ENCODE peak calls at places on chromosome 6, in six cellular contexts. G is heart left ventricle, Z is GM23248, P is cardiac muscle cell, C is caudate nucleus, Q is H9. D is an unnamed sample.

GRCh38 chr6:16670183-16670582 is 91.1 kb downstream of the ATXN1 start:
- DNase-seq in G (peak; percentile 70), Z (no peak), P (peak; percentile 60), C (no peak), Q (no peak), D (no peak)

GRCh38 chr6:150176152-150176551 is 33.3 kb downstream of the PPP1R14C start:
- DNase-seq in G (peak; percentile 83), Z (no peak), P (no peak), C (no peak), Q (no peak), D (no peak)

GRCh38 chr6:41736207-41736710 is 851 bp upstream of the TFEB start:
- DNase-seq in G (no peak), Z (peak; percentile 27), P (peak; percentile 22), C (no peak), Q (peak; percentile 43), D (no peak)

GRCh38 chr6:336159-337114 is 44.1 kb downstream of the DUSP22 start:
- DNase-seq in G (no peak), Z (no peak), P (no peak), C (no peak), Q (no peak), D (no peak)

GRCh38 chr6:43523282-43523681 is 6.4 kb downstream of the POLR1C start:
- DNase-seq in G (no peak), Z (no peak), P (no peak), C (no peak), Q (no peak), D (no peak)

GRCh38 chr6:85660181-85660611 is 17.5 kb upstream of the SYNCRIP start:
- DNase-seq in G (no peak), Z (peak; percentile 98), P (peak; percentile 86), C (no peak), Q (no peak), D (peak; percentile 72)

GRCh38 chr6:138546733-138547185 is 47.5 kb upstream of the NHSL1 start:
- DNase-seq in G (no peak), Z (peak; percentile 33), P (no peak), C (no peak), Q (no peak), D (no peak)

GRCh38 chr6:73585566-73586415 is 65.0 kb upstream of the EEF1A1 start:
- DNase-seq in G (no peak), Z (peak; percentile 88), P (peak; percentile 84), C (no peak), Q (peak; percentile 48), D (peak; percentile 72)

GRCh38 chr6:38572186-38572813 is 67.4 kb downstream of the BTBD9 start:
- DNase-seq in G (no peak), Z (no peak), P (peak; percentile 4), C (no peak), Q (no peak), D (no peak)

GRCh38 chr6:156988276-156989158 is 211.3 kb downstream of the ARID1B start:
- DNase-seq in G (no peak), Z (no peak), P (peak; percentile 34), C (no peak), Q (no peak), D (no peak)

GRCh38 chr6:111800821-111801220 is 72.4 kb downstream of the FYN start:
- DNase-seq in G (no peak), Z (peak; percentile 67), P (no peak), C (no peak), Q (no peak), D (no peak)

GRCh38 chr6:89311853-89312531 is 3.1 kb downstream of the GABRR2 start:
- DNase-seq in G (peak; percentile 74), Z (peak; percentile 80), P (peak; percentile 81), C (no peak), Q (peak; percentile 83), D (no peak)

DNA sequence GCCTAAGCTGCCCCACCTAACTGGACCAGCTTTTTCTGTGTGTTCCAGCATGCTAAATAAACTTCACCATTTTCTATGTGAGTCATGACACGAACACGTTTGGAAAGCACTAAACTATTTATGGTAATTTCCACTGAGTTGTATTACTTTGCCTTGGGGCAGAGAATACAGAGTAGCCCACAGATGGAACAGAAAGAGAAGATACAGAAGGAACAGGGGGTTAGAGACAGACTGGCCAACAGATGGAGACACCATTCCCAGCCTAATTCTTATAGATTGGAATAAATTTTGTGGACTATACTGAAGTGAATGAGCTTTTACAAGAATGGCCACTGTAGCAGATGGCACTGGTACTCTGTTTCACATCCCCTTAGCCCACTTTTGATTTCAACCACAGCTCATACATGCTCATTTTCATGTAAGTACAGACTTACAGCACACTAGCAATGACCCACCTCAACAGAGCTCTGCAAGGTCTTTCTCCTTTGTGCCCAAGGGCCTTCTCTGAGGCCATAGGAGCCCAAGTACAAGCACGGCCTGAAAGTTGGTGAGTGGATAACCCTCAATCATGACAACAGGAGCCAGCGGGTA is 13.1 kb upstream of the NT5DC1 start:
- DNase-seq in G (no peak), Z (peak; percentile 73), P (no peak), C (no peak), Q (no peak), D (no peak)
- H3K27ac ChIP-seq in G (no peak overlapping the region), Z (no peak overlapping the region), P (no peak overlapping the region), C (no peak overlapping the region), Q (no peak overlapping the region), D (no peak overlapping the region)

GRCh38 chr6:133546098-133546497 is 304.9 kb downstream of the EYA4 start:
- DNase-seq in G (no peak), Z (peak; percentile 24), P (no peak), C (no peak), Q (no peak), D (no peak)

GRCh38 chr6:133542056-133542821 is 301.1 kb downstream of the EYA4 start:
- DNase-seq in G (no peak), Z (peak; percentile 5), P (peak; percentile 12), C (no peak), Q (no peak), D (no peak)

GRCh38 chr6:133544419-133544818 is 303.3 kb downstream of the EYA4 start:
- DNase-seq in G (no peak), Z (no peak), P (no peak), C (no peak), Q (no peak), D (no peak)

DNA sequence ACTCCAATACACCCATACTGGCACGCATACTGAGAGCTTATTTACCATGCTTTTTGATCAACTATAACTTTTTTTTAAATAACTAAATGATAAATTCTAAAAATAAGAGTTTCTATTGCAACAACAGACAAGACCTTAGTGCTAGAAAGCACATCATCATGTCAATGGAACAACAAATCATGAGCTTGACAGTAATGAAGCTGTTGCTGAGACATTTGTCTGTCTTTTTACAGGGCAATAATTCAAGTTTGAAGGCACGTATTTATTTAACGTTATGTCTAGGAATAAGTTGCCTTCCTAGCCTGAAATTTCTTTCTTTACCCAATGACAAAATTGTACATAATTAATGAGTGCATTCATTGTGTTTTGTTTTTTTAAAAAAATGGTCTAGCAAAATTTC is 299.2 kb downstream of the EYA4 start:
- DNase-seq in G (no peak), Z (no peak), P (no peak), C (no peak), Q (no peak), D (no peak)
- H3K27ac ChIP-seq in G (no peak overlapping the region), Z (no peak overlapping the region), P (no peak overlapping the region), C (no peak overlapping the region), Q (no peak overlapping the region), D (no peak overlapping the region)

DNA sequence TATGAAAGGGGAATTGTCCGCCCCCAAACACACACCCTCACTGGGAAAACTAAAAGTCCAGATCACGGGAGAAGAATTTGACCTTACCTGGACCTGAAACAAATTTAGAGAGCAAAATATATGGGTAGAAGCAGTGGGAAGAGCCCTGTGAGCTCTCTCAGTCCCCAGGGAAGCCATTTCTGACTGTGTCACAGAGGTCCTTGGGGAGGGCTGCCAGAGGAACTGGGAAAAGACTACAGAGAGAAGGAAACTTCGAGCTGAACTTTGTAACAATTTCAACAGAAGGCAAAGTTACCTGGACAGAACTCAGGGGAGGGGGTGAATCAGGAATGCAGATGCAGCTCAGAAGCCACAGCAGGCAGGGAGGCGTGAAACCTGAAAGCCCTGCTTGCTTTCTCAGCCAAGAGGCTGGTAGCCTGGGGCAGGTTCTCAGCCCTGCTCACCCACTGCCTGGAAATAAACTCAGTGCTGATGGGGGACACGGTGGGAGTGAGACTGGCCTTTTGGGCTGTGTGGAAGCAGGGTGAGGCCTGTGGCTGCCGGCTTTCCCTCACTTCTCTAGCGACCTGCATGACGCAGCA is 163.8 kb downstream of the TMEM200A start:
- DNase-seq in G (no peak), Z (no peak), P (no peak), C (no peak), Q (no peak), D (no peak)
- H3K27ac ChIP-seq in G (no peak overlapping the region), Z (no peak overlapping the region), P (no peak overlapping the region), C (no peak overlapping the region), Q (no peak overlapping the region), D (no peak overlapping the region)

GRCh38 chr6:34981951-34982350 is 92.9 kb downstream of the ANKS1A start:
- DNase-seq in G (no peak), Z (peak; percentile 59), P (peak; percentile 20), C (no peak), Q (no peak), D (no peak)
- H3K27ac ChIP-seq in G (no peak overlapping the region), Z (peak overlapping the region; percentile 33), P (no peak overlapping the region), C (peak overlapping the region; percentile 53), Q (no peak overlapping the region), D (no peak overlapping the region)

D was measured in HCT116.